ENCODE peak calls at places on chromosomes 5 and 9, in six cellular contexts. R is upper lobe of right lung; M is stimulated activated CD8-positive, alpha-beta memory T cell treated with anti-CD3 and anti-CD28 coated beads, Interleukin-15, amount 100 ng/mL, for 24 hours; X is stimulated activated CD4-positive, alpha-beta T cell treated with anti-CD3 and anti-CD28 coated beads, Interleukin-12 subunit alpha, Interleukin-12 subunit beta, amount 100 ng/mL, for 48 hours; C is GDM1; Q is memory B cell. G is an unnamed sample.

GRCh38 chr9:8349369-8349768 is 549.8 kb upstream of the DMAC1 start:
- DNase-seq in Q (no peak), R (no peak), C (no peak), M (no peak), X (no peak), G (no peak)

GRCh38 chr9:4299006-4299795 is 667 bp downstream of the GLIS3 start:
- DNase-seq in M (no peak), R (peak), Q (peak), X (no peak), C (no peak), G (peak)

GRCh38 chr9:75039006-75039405 is 10.9 kb upstream of the CARNMT1 start:
- DNase-seq in X (no peak), Q (no peak), R (no peak), M (no peak), C (no peak), G (no peak)

GRCh38 chr5:135013947-135014570 is 20.0 kb downstream of the PITX1 start:
- DNase-seq in X (no peak), C (no peak), Q (no peak), M (no peak), R (peak), G (peak)

GRCh38 chr5:17020586-17021362 is 84.7 kb upstream of the MYO10 start:
- DNase-seq in R (no peak), M (no peak), X (no peak), Q (no peak), C (no peak), G (no peak)

GRCh38 chr5:123865641-123866040 is 353.7 kb downstream of the CSNK1G3 start:
- DNase-seq in X (no peak), R (no peak), M (no peak), Q (no peak), C (no peak), G (no peak)

GRCh38 chr9:70484232-70485130 is 70.0 kb upstream of the KLF9 start:
- DNase-seq in Q (no peak), X (no peak), M (no peak), R (no peak), C (peak), G (peak)

GRCh38 chr5:144812770-144813169 is 642.1 kb downstream of the KCTD16 start:
- DNase-seq in X (no peak), M (no peak), R (no peak), Q (no peak), C (no peak), G (no peak)

GRCh38 chr5:95670568-95670967 is 12.2 kb downstream of the SPATA9 start:
- DNase-seq in M (no peak), C (no peak), Q (no peak), R (no peak), X (no peak), G (no peak)

GRCh38 chr9:128371622-128372117 is 496 bp downstream of the URM1 start:
- DNase-seq in M (no peak), X (no peak), R (no peak), C (no peak), Q (no peak), G (no peak)

GRCh38 chr5:68727931-68728330 is 365.9 kb upstream of the SLC30A5 start:
- DNase-seq in Q (no peak), X (no peak), C (no peak), M (no peak), R (no peak), G (no peak)

GRCh38 chr5:33629999-33630398 is 189.2 kb downstream of the TARS1 start:
- DNase-seq in X (no peak), C (no peak), Q (no peak), R (no peak), M (no peak), G (no peak)

GRCh38 chr9:34512131-34513078 is 10.4 kb downstream of the ENHO start:
- DNase-seq in Q (no peak), R (no peak), X (no peak), C (no peak), M (no peak), G (no peak)

GRCh38 chr9:27447036-27447700 is 76.9 kb upstream of the IFNK start:
- DNase-seq in X (no peak), C (no peak), R (no peak), M (no peak), Q (no peak), G (no peak)

GRCh38 chr9:111743275-111743674 is 51.5 kb downstream of the SHOC1 start:
- DNase-seq in X (peak), M (no peak), Q (no peak), R (no peak), C (no peak), G (peak)

G was measured in Calu3.